ENCODE peak calls at places on chromosome 6, in six cellular contexts. One of them, this sample, is unnamed.

GRCh38 chr6:90941885-90942284 is 355.0 kb upstream of the MAP3K7 start:
- DNase-seq in adrenal gland: peak
- DNase-seq in SJSA1: no peak
- DNase-seq in tibial artery: no peak
- DNase-seq in neural progenitor cell: no peak
- DNase-seq in A673: no peak
- DNase-seq in this sample: no peak

GRCh38 chr6:91149246-91149645 is 562.4 kb upstream of the MAP3K7 start:
- DNase-seq in A673: peak
- DNase-seq in tibial artery: no peak
- DNase-seq in SJSA1: no peak
- DNase-seq in neural progenitor cell: no peak
- DNase-seq in adrenal gland: no peak
- DNase-seq in this sample: no peak

GRCh38 chr6:42805297-42805861 is 23.5 kb downstream of the BICRAL start:
- DNase-seq in adrenal gland: no peak
- DNase-seq in tibial artery: no peak
- DNase-seq in A673: no peak
- DNase-seq in neural progenitor cell: no peak
- DNase-seq in SJSA1: no peak
- DNase-seq in this sample: no peak

GRCh38 chr6:146984251-146984924 is 219.8 kb upstream of the STXBP5 start:
- DNase-seq in adrenal gland: no peak
- DNase-seq in SJSA1: no peak
- DNase-seq in neural progenitor cell: no peak
- DNase-seq in A673: no peak
- DNase-seq in tibial artery: no peak
- DNase-seq in this sample: no peak

GRCh38 chr6:140915001-140915950 is 1217.4 kb upstream of the GJE1 start:
- DNase-seq in neural progenitor cell: no peak
- DNase-seq in adrenal gland: no peak
- DNase-seq in SJSA1: no peak
- DNase-seq in tibial artery: no peak
- DNase-seq in A673: peak
- DNase-seq in this sample: no peak

GRCh38 chr6:113317870-113318269 is 539.3 kb upstream of the MARCKS start:
- DNase-seq in A673: no peak
- DNase-seq in neural progenitor cell: peak
- DNase-seq in adrenal gland: no peak
- DNase-seq in SJSA1: no peak
- DNase-seq in tibial artery: no peak
- DNase-seq in this sample: no peak

GRCh38 chr6:155505560-155505959 is 49.9 kb upstream of the NOX3 start:
- DNase-seq in adrenal gland: no peak
- DNase-seq in SJSA1: no peak
- DNase-seq in tibial artery: no peak
- DNase-seq in A673: no peak
- DNase-seq in neural progenitor cell: no peak
- DNase-seq in this sample: no peak

GRCh38 chr6:107116328-107116892 is 1.1 kb upstream of the BEND3 start:
- DNase-seq in SJSA1: no peak
- DNase-seq in adrenal gland: peak
- DNase-seq in tibial artery: no peak
- DNase-seq in neural progenitor cell: peak
- DNase-seq in A673: peak
- DNase-seq in this sample: peak

GRCh38 chr6:20213271-20213798 is 1.1 kb upstream of the MBOAT1 start:
- DNase-seq in tibial artery: no peak
- DNase-seq in SJSA1: no peak
- DNase-seq in A673: no peak
- DNase-seq in adrenal gland: peak
- DNase-seq in neural progenitor cell: no peak
- DNase-seq in this sample: no peak

GRCh38 chr6:129744201-129744879 is 34.4 kb upstream of the ARHGAP18 start:
- DNase-seq in SJSA1: peak
- DNase-seq in neural progenitor cell: no peak
- DNase-seq in adrenal gland: peak
- DNase-seq in tibial artery: no peak
- DNase-seq in A673: peak
- DNase-seq in this sample: no peak

GRCh38 chr6:68689910-68690309 is 54.8 kb downstream of the ADGRB3 start:
- DNase-seq in neural progenitor cell: no peak
- DNase-seq in tibial artery: no peak
- DNase-seq in adrenal gland: no peak
- DNase-seq in SJSA1: no peak
- DNase-seq in A673: peak
- DNase-seq in this sample: no peak

GRCh38 chr6:142566628-142567396 is 265.0 kb downstream of the ADGRG6 start:
- DNase-seq in adrenal gland: peak
- DNase-seq in neural progenitor cell: peak
- DNase-seq in SJSA1: no peak
- DNase-seq in A673: peak
- DNase-seq in tibial artery: no peak
- DNase-seq in this sample: peak

GRCh38 chr6:26349964-26350857 is 14.8 kb upstream of the BTN3A2 start:
- DNase-seq in SJSA1: no peak
- DNase-seq in neural progenitor cell: no peak
- DNase-seq in tibial artery: no peak
- DNase-seq in A673: no peak
- DNase-seq in adrenal gland: peak
- DNase-seq in this sample: no peak

GRCh38 chr6:4774715-4775590 is 1.3 kb upstream of the CDYL start:
- DNase-seq in tibial artery: peak
- DNase-seq in A673: no peak
- DNase-seq in SJSA1: no peak
- DNase-seq in adrenal gland: no peak
- DNase-seq in neural progenitor cell: peak
- DNase-seq in this sample: peak

GRCh38 chr6:16337280-16337975 is 99.0 kb downstream of the GMPR start:
- DNase-seq in neural progenitor cell: no peak
- DNase-seq in tibial artery: peak
- DNase-seq in A673: no peak
- DNase-seq in SJSA1: peak
- DNase-seq in adrenal gland: peak
- DNase-seq in this sample: peak

GRCh38 chr6:80457044-80457933 is 350.8 kb downstream of the BCKDHB start:
- DNase-seq in SJSA1: peak
- DNase-seq in tibial artery: peak
- DNase-seq in neural progenitor cell: no peak
- DNase-seq in A673: peak
- DNase-seq in adrenal gland: peak
- DNase-seq in this sample: peak

GRCh38 chr6:158647501-158647900 is 2.4 kb upstream of the SYTL3 start:
- DNase-seq in neural progenitor cell: no peak
- DNase-seq in tibial artery: no peak
- DNase-seq in adrenal gland: no peak
- DNase-seq in SJSA1: peak
- DNase-seq in A673: no peak
- DNase-seq in this sample: no peak

GRCh38 chr6:40788661-40789111 is 201.5 kb upstream of the LRFN2 start:
- DNase-seq in SJSA1: no peak
- DNase-seq in A673: no peak
- DNase-seq in adrenal gland: peak
- DNase-seq in neural progenitor cell: no peak
- DNase-seq in tibial artery: no peak
- DNase-seq in this sample: no peak

GRCh38 chr6:155832596-155832995 is 377.0 kb upstream of the NOX3 start:
- DNase-seq in adrenal gland: no peak
- DNase-seq in tibial artery: no peak
- DNase-seq in SJSA1: peak
- DNase-seq in A673: peak
- DNase-seq in neural progenitor cell: no peak
- DNase-seq in this sample: no peak

GRCh38 chr6:158805698-158806373 is 13.3 kb downstream of the EZR start:
- DNase-seq in adrenal gland: no peak
- DNase-seq in tibial artery: no peak
- DNase-seq in neural progenitor cell: no peak
- DNase-seq in A673: no peak
- DNase-seq in SJSA1: no peak
- DNase-seq in this sample: no peak

GRCh38 chr6:6411115-6411514 is 90.7 kb upstream of the F13A1 start:
- DNase-seq in SJSA1: no peak
- DNase-seq in adrenal gland: no peak
- DNase-seq in tibial artery: no peak
- DNase-seq in A673: no peak
- DNase-seq in neural progenitor cell: no peak
- DNase-seq in this sample: no peak

GRCh38 chr6:166003569-166003968 is 164.1 kb downstream of the TBXT start:
- DNase-seq in tibial artery: no peak
- DNase-seq in adrenal gland: no peak
- DNase-seq in neural progenitor cell: peak
- DNase-seq in A673: no peak
- DNase-seq in SJSA1: no peak
- DNase-seq in this sample: no peak

GRCh38 chr6:166005846-166006592 is 161.6 kb downstream of the TBXT start:
- DNase-seq in A673: peak
- DNase-seq in tibial artery: peak
- DNase-seq in SJSA1: peak
- DNase-seq in neural progenitor cell: peak
- DNase-seq in adrenal gland: peak
- DNase-seq in this sample: peak

GRCh38 chr6:166006593-166007301 is 160.9 kb downstream of the TBXT start:
- DNase-seq in adrenal gland: no peak
- DNase-seq in A673: peak
- DNase-seq in neural progenitor cell: peak
- DNase-seq in SJSA1: no peak
- DNase-seq in tibial artery: no peak
- DNase-seq in this sample: no peak

GRCh38 chr6:166004491-166005275 is 163.0 kb downstream of the TBXT start:
- DNase-seq in tibial artery: no peak
- DNase-seq in neural progenitor cell: no peak
- DNase-seq in adrenal gland: no peak
- DNase-seq in SJSA1: no peak
- DNase-seq in A673: no peak
- DNase-seq in this sample: no peak

DNA sequence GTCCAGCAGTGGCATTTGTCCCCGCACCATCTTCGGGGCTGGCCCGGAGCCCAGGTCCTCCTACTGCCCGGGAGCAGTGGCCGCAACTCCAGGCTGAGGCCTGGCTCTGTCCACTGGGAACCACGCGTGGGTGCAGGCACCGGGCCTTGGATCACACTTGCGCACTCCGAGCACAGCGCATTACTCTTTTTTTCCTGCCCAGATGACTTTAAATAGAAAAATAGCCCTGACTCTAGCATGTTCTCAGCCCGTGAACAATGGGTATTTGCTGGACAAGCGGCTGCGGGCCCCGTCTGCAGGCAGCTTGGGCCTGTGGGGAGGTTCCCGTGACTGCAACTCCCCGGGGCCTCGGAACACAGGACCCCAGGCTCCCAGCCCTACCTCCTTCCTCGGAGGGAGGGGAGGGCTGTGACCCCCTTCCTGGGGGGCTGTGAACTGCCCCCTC is 162.2 kb downstream of the TBXT start:
- DNase-seq in SJSA1: no peak
- DNase-seq in neural progenitor cell: peak
- DNase-seq in adrenal gland: peak
- DNase-seq in tibial artery: peak
- DNase-seq in A673: no peak
- DNase-seq in this sample: peak
- H3K27ac ChIP-seq in SJSA1: peak
- H3K27ac ChIP-seq in neural progenitor cell: no peak
- H3K27ac ChIP-seq in adrenal gland: peak
- H3K27ac ChIP-seq in tibial artery: peak
- H3K27ac ChIP-seq in A673: peak
- H3K27ac ChIP-seq in this sample: peak

GRCh38 chr6:157088841-157089240 is 234.5 kb downstream of the TMEM242 start:
- DNase-seq in tibial artery: no peak
- DNase-seq in adrenal gland: no peak
- DNase-seq in neural progenitor cell: no peak
- DNase-seq in A673: no peak
- DNase-seq in SJSA1: no peak
- DNase-seq in this sample: no peak

GRCh38 chr6:157089851-157090250 is 233.5 kb downstream of the TMEM242 start:
- DNase-seq in adrenal gland: no peak
- DNase-seq in A673: no peak
- DNase-seq in tibial artery: no peak
- DNase-seq in SJSA1: no peak
- DNase-seq in neural progenitor cell: peak
- DNase-seq in this sample: no peak

GRCh38 chr6:157087974-157088373 is 235.3 kb downstream of the TMEM242 start:
- DNase-seq in A673: no peak
- DNase-seq in neural progenitor cell: no peak
- DNase-seq in tibial artery: no peak
- DNase-seq in SJSA1: no peak
- DNase-seq in adrenal gland: peak
- DNase-seq in this sample: no peak

GRCh38 chr6:157090736-157091135 is 232.6 kb downstream of the TMEM242 start:
- DNase-seq in adrenal gland: no peak
- DNase-seq in neural progenitor cell: peak
- DNase-seq in SJSA1: no peak
- DNase-seq in tibial artery: no peak
- DNase-seq in A673: no peak
- DNase-seq in this sample: no peak

DNA sequence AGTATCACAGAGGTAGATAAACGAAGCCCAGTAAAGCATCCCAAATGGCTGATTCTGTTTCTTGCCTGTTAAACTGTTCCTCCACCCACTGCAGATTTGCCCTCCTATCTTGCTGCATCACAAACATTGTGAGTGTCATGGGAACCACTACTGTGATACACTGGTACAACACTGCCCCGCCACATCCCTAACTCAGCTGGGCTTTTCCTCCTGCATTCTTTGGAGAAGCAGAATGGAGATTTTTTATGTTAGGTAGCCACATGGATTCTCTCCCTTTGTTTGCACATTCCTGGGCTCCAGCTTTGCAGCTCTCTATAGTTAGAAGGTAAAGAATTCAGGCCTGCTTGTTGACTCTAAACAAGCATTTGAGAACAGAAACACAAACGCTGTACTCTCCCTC is 234.1 kb downstream of the TMEM242 start:
- DNase-seq in SJSA1: peak
- DNase-seq in neural progenitor cell: peak
- DNase-seq in adrenal gland: no peak
- DNase-seq in A673: peak
- DNase-seq in tibial artery: no peak
- DNase-seq in this sample: no peak
- H3K27ac ChIP-seq in SJSA1: peak
- H3K27ac ChIP-seq in neural progenitor cell: peak
- H3K27ac ChIP-seq in adrenal gland: no peak
- H3K27ac ChIP-seq in A673: no peak
- H3K27ac ChIP-seq in tibial artery: no peak
- H3K27ac ChIP-seq in this sample: no peak

DNA sequence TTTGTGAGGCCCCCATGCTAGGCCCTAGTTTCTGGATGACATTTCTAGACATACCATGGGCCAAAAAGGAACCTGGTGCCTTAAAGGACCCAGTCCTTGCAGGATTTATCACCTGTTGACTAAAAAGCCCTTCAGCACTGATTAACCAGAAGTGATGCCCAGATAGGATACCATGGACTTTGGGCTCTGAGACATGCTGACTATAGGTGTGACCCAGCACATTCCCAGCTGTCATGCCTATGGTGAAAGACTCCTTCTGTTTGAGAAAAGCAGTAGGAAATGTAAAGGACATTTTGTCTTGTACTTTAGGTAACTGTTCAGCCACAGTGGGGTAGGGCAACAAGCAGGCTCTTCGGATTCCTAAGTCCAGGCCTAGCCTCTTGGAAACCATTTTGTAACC is 724.2 kb downstream of the CD109 start:
- DNase-seq in adrenal gland: no peak
- DNase-seq in tibial artery: no peak
- DNase-seq in A673: no peak
- DNase-seq in neural progenitor cell: no peak
- DNase-seq in SJSA1: no peak
- DNase-seq in this sample: no peak
- H3K27ac ChIP-seq in adrenal gland: no peak
- H3K27ac ChIP-seq in tibial artery: no peak
- H3K27ac ChIP-seq in A673: no peak
- H3K27ac ChIP-seq in neural progenitor cell: no peak
- H3K27ac ChIP-seq in SJSA1: no peak
- H3K27ac ChIP-seq in this sample: no peak

GRCh38 chr6:137780447-137781034 is 86.5 kb upstream of the TNFAIP3 start:
- DNase-seq in SJSA1: no peak
- DNase-seq in tibial artery: no peak
- DNase-seq in adrenal gland: no peak
- DNase-seq in neural progenitor cell: no peak
- DNase-seq in A673: no peak
- DNase-seq in this sample: no peak
- H3K27ac ChIP-seq in SJSA1: no peak
- H3K27ac ChIP-seq in tibial artery: no peak
- H3K27ac ChIP-seq in adrenal gland: no peak
- H3K27ac ChIP-seq in neural progenitor cell: no peak
- H3K27ac ChIP-seq in A673: no peak
- H3K27ac ChIP-seq in this sample: no peak